ENCODE peak calls at places on chromosomes 16 and 17, in eight cellular contexts. Y, K, W, F, U, Z, B and V are unnamed samples.

GRCh38 chr16:21101631-21102420 is 48.8 kb downstream of the DNAH3 start:
- DNase-seq in W (peak), Z (peak), U (peak), Y (peak), B (no peak), K (peak), F (peak), V (peak)

GRCh38 chr16:75580-76501 is 2.2 kb upstream of the MPG start:
- DNase-seq in W (peak), Y (peak), K (no peak), Z (peak), B (peak), U (no peak), F (peak), V (peak)

GRCh38 chr16:84821179-84821578 is 1.4 kb downstream of the CRISPLD2 start:
- DNase-seq in W (no peak), Y (no peak), F (no peak), B (no peak), K (no peak), Z (no peak), U (no peak), V (no peak)

GRCh38 chr16:82382521-82382920 is 212.5 kb upstream of the MPHOSPH6 start:
- DNase-seq in U (no peak), F (no peak), Z (no peak), B (no peak), Y (no peak), K (no peak), W (no peak), V (no peak)

GRCh38 chr16:48188449-48189102 is 32.8 kb upstream of the ABCC12 start:
- DNase-seq in Y (peak), W (no peak), F (no peak), K (no peak), Z (peak), U (no peak), B (no peak), V (no peak)

GRCh38 chr16:57263585-57264351 is 18.7 kb downstream of the ARL2BP start:
- DNase-seq in U (no peak), K (no peak), W (no peak), F (no peak), B (peak), Z (no peak), Y (no peak), V (no peak)

GRCh38 chr16:4675864-4676786 is 17.2 kb upstream of the NUDT16L1 start:
- DNase-seq in F (no peak), Z (no peak), K (peak), Y (no peak), U (no peak), W (no peak), B (no peak), V (no peak)

GRCh38 chr17:64134216-64134970 is 4.4 kb upstream of the ERN1 start:
- DNase-seq in F (no peak), U (no peak), K (no peak), Y (no peak), B (no peak), Z (no peak), W (no peak), V (no peak)

GRCh38 chr16:10964039-10964890 is 19.9 kb downstream of the CLEC16A start:
- DNase-seq in W (peak), B (peak), F (peak), U (peak), Z (peak), Y (peak), K (peak), V (peak)

GRCh38 chr16:1828645-1829410 is 1.8 kb downstream of the FAHD1 start:
- DNase-seq in Y (no peak), F (no peak), Z (no peak), B (no peak), U (no peak), K (no peak), W (no peak), V (no peak)

GRCh38 chr16:75532142-75532765 is 3.7 kb downstream of the CHST5 start:
- DNase-seq in W (no peak), U (no peak), K (no peak), Y (no peak), Z (no peak), F (no peak), B (no peak), V (no peak)

GRCh38 chr16:53703590-53704444 is at the start of the genes FTO and RPGRIP1L:
- DNase-seq in Y (peak), U (peak), W (peak), B (peak), Z (peak), F (peak), K (peak), V (peak)

GRCh38 chr16:31455601-31456314 is 3.5 kb upstream of the ARMC5 start:
- DNase-seq in U (no peak), F (peak), Z (peak), K (peak), W (no peak), Y (no peak), B (no peak), V (peak)

DNA sequence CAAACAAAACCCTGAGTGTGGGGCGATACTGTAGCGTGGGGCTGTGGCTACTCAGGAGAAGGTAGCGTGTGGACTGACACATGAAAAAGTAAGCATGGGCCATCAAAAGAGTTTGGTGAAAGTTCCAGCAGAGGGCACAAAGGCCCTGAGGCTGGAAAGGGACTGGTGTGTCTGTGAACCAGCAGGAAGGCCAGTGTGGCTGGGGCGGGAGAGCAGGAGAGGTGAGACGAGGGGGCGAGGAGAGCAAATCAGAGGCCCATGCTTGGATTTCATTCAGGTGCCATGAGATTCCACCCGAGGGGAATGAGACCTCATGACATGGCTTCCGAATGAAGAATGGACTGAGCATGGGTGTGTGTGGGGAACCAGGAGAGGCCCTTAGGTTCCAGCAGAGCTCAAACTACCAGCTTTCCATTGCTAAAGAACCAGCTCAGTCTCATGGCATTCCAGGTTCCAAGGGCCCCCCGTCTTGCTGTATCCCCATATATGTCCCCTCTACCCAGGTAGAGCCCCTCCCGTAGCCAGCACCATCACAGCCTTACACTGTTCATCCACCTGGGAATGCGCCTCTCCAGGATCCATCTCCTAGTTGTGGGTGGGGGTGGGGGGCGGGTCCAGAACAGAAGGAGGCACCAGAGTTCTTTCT is 31.1 kb downstream of the TRPV2 start:
- DNase-seq in Z (no peak), K (no peak), W (no peak), F (peak), U (no peak), B (no peak), Y (peak), V (no peak)
- TF ChIP-seq CTCF in Z (no peak), K (no peak), W (no peak), F (peak), U (no peak), B (no peak), Y (no peak), V (no peak)

DNA sequence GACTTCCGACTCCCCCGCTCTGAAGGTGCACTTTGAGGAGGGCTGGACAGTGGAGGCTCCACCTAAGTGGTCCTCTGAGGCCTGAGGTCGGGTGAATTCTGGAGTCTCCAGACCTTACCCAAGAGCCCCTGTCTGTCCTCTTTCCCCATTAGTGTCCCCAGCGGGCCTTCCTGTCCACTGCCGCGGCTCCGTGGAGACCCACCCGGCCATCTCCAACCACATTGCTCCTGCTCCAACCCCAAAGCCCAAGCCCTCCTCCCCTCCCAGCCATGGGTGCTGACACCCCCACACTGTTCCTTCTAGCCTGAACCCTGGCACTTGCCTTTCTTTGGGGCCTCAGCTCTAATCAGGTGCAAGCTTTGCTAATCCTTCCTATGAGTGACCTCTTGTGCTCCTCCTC is 283.1 kb upstream of the TNRC6C start:
- DNase-seq in U (no peak), B (no peak), Y (no peak), W (no peak), K (no peak), F (no peak), Z (no peak), V (no peak)
- TF ChIP-seq CTCF in U (no peak), B (no peak), Y (no peak), W (no peak), K (no peak), F (no peak), Z (no peak), V (no peak)

GRCh38 chr17:17171991-17172939 is 33.9 kb downstream of the PLD6 start:
- DNase-seq in U (no peak), W (peak), K (no peak), F (peak), Z (no peak), Y (no peak), B (peak), V (no peak)
- TF ChIP-seq CTCF in U (no peak), W (no peak), K (no peak), F (no peak), Z (no peak), Y (no peak), B (no peak), V (no peak)

GRCh38 chr17:19703106-19703775 is 13.1 kb downstream of the SLC47A2 start:
- DNase-seq in Z (no peak), W (no peak), B (peak), Y (no peak), K (no peak), F (peak), U (no peak), V (no peak)
- TF ChIP-seq CTCF in Z (no peak), W (no peak), B (no peak), Y (no peak), K (no peak), F (no peak), U (no peak), V (no peak)

GRCh38 chr16:68529931-68530667 is 9.0 kb upstream of the ZFP90 start:
- DNase-seq in Y (peak), F (peak), K (peak), B (peak), W (peak), Z (peak), U (peak), V (peak)

GRCh38 chr16:68526143-68526781 is 12.8 kb upstream of the ZFP90 start:
- DNase-seq in U (no peak), B (no peak), K (no peak), Y (no peak), Z (no peak), W (no peak), F (no peak), V (no peak)

GRCh38 chr16:68529608-68529930 is 9.5 kb upstream of the ZFP90 start:
- DNase-seq in F (no peak), U (no peak), K (no peak), Z (no peak), W (no peak), Y (no peak), B (no peak), V (no peak)

GRCh38 chr16:68526782-68527145 is 12.3 kb upstream of the ZFP90 start:
- DNase-seq in W (no peak), Y (no peak), B (no peak), F (no peak), Z (no peak), U (no peak), K (no peak), V (no peak)

DNA sequence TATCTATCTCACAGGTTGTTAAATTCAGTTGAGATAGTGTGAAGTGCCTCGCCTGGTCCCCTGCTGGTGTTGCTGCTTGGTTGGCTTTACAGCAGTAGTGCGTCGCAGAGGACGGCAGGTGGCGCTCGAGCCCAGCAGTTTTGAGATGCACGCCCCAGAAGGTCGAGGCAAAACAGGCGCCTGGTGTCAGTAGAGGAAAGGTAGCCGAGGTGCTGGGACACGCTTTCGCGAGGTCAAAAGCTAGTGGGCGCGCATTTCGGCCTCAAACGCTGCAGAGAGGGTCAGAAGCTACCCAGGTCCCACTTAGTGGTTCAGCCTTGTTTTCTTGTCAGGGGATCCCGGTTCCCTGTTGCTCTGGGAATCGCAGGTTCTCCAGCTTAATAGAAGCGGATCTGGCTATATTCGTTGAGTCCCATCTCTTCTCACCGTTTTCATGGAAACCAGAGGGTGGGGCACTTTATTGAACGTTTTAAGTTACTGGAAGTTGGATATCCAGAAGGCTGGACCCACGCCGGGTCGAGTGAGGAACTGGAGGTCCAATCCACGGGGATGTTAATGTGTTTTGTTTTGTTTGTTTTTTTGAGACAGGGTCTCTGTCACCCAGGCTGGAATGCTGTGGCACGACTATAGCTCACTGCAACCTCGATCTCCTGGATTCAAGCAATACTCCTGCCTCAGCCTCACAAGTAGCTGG is 10.3 kb upstream of the ZFP90 start:
- DNase-seq in B (peak), K (peak), F (peak), Y (peak), W (peak), U (peak), Z (peak), V (peak)
- TF ChIP-seq CTCF in B (peak), K (peak), F (peak), Y (peak), W (peak), U (peak), Z (peak), V (peak)

GRCh38 chr16:67283039-67283825 is 3.9 kb downstream of the PLEKHG4 start:
- DNase-seq in B (peak), K (no peak), Z (peak), U (no peak), W (no peak), Y (peak), F (no peak), V (no peak)
- TF ChIP-seq CTCF in B (no peak), K (no peak), Z (no peak), U (no peak), W (no peak), Y (no peak), F (no peak), V (no peak)

GRCh38 chr17:4537451-4538235 is 17.5 kb downstream of the MYBBP1A start:
- DNase-seq in W (no peak), K (no peak), F (no peak), U (no peak), B (no peak), Z (no peak), Y (no peak), V (no peak)

GRCh38 chr17:4535667-4536258 is 19.4 kb downstream of the MYBBP1A start:
- DNase-seq in Z (no peak), W (no peak), U (no peak), F (no peak), Y (no peak), B (no peak), K (no peak), V (no peak)

GRCh38 chr17:4534928-4535666 is 20.1 kb downstream of the MYBBP1A start:
- DNase-seq in K (no peak), B (no peak), Z (no peak), U (no peak), Y (no peak), W (no peak), F (no peak), V (no peak)

GRCh38 chr17:4536742-4537411 is 18.3 kb downstream of the MYBBP1A start:
- DNase-seq in F (no peak), B (no peak), U (no peak), W (peak), K (no peak), Z (peak), Y (no peak), V (no peak)

GRCh38 chr17:4536259-4536741 is 18.9 kb downstream of the MYBBP1A start:
- DNase-seq in B (no peak), K (no peak), Y (no peak), W (no peak), Z (no peak), U (no peak), F (peak), V (no peak)
- TF ChIP-seq CTCF in B (no peak), K (no peak), Y (no peak), W (no peak), Z (no peak), U (no peak), F (no peak), V (no peak)

GRCh38 chr16:69285240-69285639 is 25.9 kb upstream of the VPS4A start:
- DNase-seq in U (no peak), K (no peak), Y (no peak), W (no peak), B (no peak), F (no peak), Z (no peak), V (no peak)

GRCh38 chr16:69283851-69284250 is 27.3 kb upstream of the VPS4A start:
- DNase-seq in W (no peak), B (no peak), K (no peak), Y (no peak), U (no peak), Z (no peak), F (no peak), V (no peak)

DNA sequence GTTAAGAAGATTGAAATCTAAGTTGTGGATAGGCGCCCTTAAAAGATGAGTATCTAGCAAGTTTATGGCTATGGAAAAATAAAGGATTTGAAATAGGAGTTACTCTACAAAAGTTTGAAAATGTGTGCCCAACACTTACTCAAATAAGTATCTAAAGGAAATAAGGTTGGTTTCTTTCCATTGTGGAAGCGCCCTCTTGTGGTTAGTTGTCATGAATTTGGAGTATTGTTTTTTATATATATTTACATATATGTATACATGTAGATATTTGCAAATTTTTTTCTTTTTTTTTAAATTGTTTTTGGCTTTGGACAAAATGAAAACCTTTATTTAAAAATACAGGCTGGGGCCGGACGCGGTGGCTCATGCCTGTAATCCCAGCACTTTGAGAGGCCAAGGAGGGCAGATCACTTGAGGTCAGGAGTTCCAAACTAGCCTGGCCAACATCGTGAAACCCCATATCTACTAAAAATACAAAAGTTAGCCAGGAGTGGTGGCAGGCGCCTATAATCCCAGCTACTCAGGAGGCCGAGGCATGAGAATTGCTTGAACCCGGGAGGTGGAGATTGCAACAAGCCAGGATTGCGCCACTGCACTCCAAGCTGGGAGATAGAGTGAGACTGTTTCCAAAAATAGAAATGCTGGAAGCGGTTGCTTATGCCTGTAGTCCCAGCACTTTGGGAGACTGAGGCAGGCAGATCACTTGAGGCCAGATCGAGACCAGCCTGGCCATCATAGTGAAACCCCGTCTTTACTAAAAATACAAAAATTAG is 24.0 kb upstream of the VPS4A start:
- DNase-seq in W (peak), U (no peak), Y (peak), Z (peak), K (no peak), B (peak), F (no peak), V (peak)
- TF ChIP-seq CTCF in W (peak), U (peak), Y (peak), Z (peak), K (peak), B (peak), F (peak), V (peak)